ENCODE peak calls at places on chromosomes 3 and 15, in five cellular contexts. X is GM13976, D is keratinocyte, B is hepatocyte, R is nucleus accumbens. V is an unnamed sample.

GRCh38 chr3:13595001-13595421 is 46.1 kb downstream of the FBLN2 start:
- DNase-seq in X (no peak), D (no peak), B (no peak), R (no peak), V (no peak)

GRCh38 chr3:141360888-141361598 is 7.3 kb upstream of the ZBTB38 start:
- DNase-seq in X (peak; percentile 71), D (no peak), B (peak; percentile 84), R (no peak), V (peak; percentile 84)

GRCh38 chr3:141798455-141798854 is 35.2 kb downstream of the GRK7 start:
- DNase-seq in X (peak; percentile 4), D (no peak), B (no peak), R (no peak), V (no peak)

GRCh38 chr3:180447156-180447555 is 154.8 kb upstream of the TTC14 start:
- DNase-seq in X (no peak), D (no peak), B (no peak), R (no peak), V (no peak)

GRCh38 chr3:31562525-31562924 is 29.8 kb downstream of the STT3B start:
- DNase-seq in X (no peak), D (no peak), B (no peak), R (no peak), V (no peak)

GRCh38 chr3:150495563-150496168 is 50.6 kb downstream of the SERP1 start:
- DNase-seq in X (peak; percentile 63), D (no peak), B (peak; percentile 58), R (no peak), V (peak; percentile 84)

GRCh38 chr3:153503873-153504272 is 341.8 kb downstream of the RAP2B start:
- DNase-seq in X (no peak), D (no peak), B (no peak), R (no peak), V (no peak)

GRCh38 chr3:138338244-138338643 is 8.6 kb upstream of the NME9 start:
- DNase-seq in X (no peak), D (no peak), B (no peak), R (no peak), V (no peak)

GRCh38 chr15:83659011-83659811 is 5.3 kb downstream of the ADAMTSL3 start:
- DNase-seq in X (no peak), D (no peak), B (no peak), R (no peak), V (no peak)

GRCh38 chr3:24220859-24221657 is 273.6 kb downstream of the THRB start:
- DNase-seq in X (no peak), D (peak; percentile 75), B (peak; percentile 72), R (no peak), V (no peak)